ENCODE peak calls at places on chromosomes 13 and 19, in four cellular contexts. F, Z, U and W are unnamed samples.

GRCh38 chr13:57644106-57644505 is 12.6 kb downstream of the PCDH17 start:
- DNase-seq in F (no peak), Z (no peak), U (no peak), W (no peak)

GRCh38 chr19:2132731-2133490 is 18.5 kb downstream of the AP3D1 start:
- DNase-seq in F (no peak), Z (no peak), U (no peak), W (no peak)

GRCh38 chr19:47073574-47073973 is 25.1 kb upstream of the TMEM160 start:
- DNase-seq in F (no peak), Z (no peak), U (no peak), W (no peak)

GRCh38 chr19:29211562-29212416 is 1.2 kb downstream of the UQCRFS1 start:
- DNase-seq in F (peak; percentile 7), Z (peak; percentile 49), U (no peak), W (no peak)

GRCh38 chr13:44876782-44877324 is 112.4 kb downstream of the NUFIP1 start:
- DNase-seq in F (no peak), Z (peak; percentile 55), U (no peak), W (no peak)

GRCh38 chr13:110559429-110559943 is 2.0 kb downstream of the RAB20 start:
- DNase-seq in F (no peak), Z (no peak), U (no peak), W (no peak)

GRCh38 chr19:41357746-41358145 is 4.0 kb upstream of the TGFB1 start:
- DNase-seq in F (no peak), Z (no peak), U (no peak), W (no peak)

GRCh38 chr19:12834418-12834943 is at the start of gene RTBDN:
- DNase-seq in F (no peak), Z (peak; percentile 72), U (no peak), W (no peak)

GRCh38 chr19:16532440-16533273 is 9.6 kb downstream of the CHERP start:
- DNase-seq in F (no peak), Z (no peak), U (no peak), W (no peak)

GRCh38 chr13:111972261-111972780 is 94.6 kb upstream of the SOX1 start:
- DNase-seq in F (no peak), Z (no peak), U (no peak), W (no peak)

GRCh38 chr19:11264452-11265176 is 2.3 kb upstream of the DOCK6 start:
- DNase-seq in F (peak; percentile 31), Z (peak; percentile 31), U (peak; percentile 8), W (no peak)

GRCh38 chr13:95676100-95676774 is 702 bp upstream of the DNAJC3 start:
- DNase-seq in F (peak; percentile 50), Z (peak; percentile 55), U (no peak), W (peak; percentile 9)

GRCh38 chr19:3751236-3751635 is 10.3 kb downstream of the APBA3 start:
- DNase-seq in F (no peak), Z (no peak), U (no peak), W (no peak)

GRCh38 chr13:27919934-27920676 is at the start of gene PDX1:
- DNase-seq in F (no peak), Z (peak; percentile 2), U (no peak), W (peak; percentile 82)

GRCh38 chr13:43388282-43389034 is 365.1 kb downstream of the DNAJC15 start:
- DNase-seq in F (no peak), Z (no peak), U (no peak), W (no peak)

GRCh38 chr13:76836311-76836710 is 49.9 kb downstream of the KCTD12 start:
- DNase-seq in F (no peak), Z (no peak), U (no peak), W (no peak)

GRCh38 chr19:57099199-57099661 is 20.6 kb upstream of the USP29 start:
- DNase-seq in F (peak; percentile 49), Z (peak; percentile 49), U (no peak), W (peak; percentile 63)

GRCh38 chr19:58558066-58558622 is at the start of gene UBE2M:
- DNase-seq in F (no peak), Z (peak; percentile 83), U (no peak), W (no peak)

GRCh38 chr19:54684537-54684936 is 21.8 kb downstream of the LILRB4 start:
- DNase-seq in F (peak; percentile 49), Z (peak; percentile 80), U (no peak), W (peak; percentile 16)

GRCh38 chr19:51607920-51608562 is 22.2 kb downstream of the SIGLEC5 start:
- DNase-seq in F (peak; percentile 60), Z (peak; percentile 93), U (no peak), W (peak; percentile 66)

GRCh38 chr19:51610576-51610975 is 19.6 kb downstream of the SIGLEC5 start:
- DNase-seq in F (no peak), Z (no peak), U (no peak), W (no peak)

GRCh38 chr19:51602189-51602854 is 27.9 kb downstream of the SIGLEC5 start:
- DNase-seq in F (no peak), Z (no peak), U (no peak), W (no peak)

GRCh38 chr19:51607077-51607476 is 23.1 kb downstream of the SIGLEC5 start:
- DNase-seq in F (no peak), Z (no peak), U (peak; percentile 90), W (no peak)
- TF ChIP-seq BHLHE40 in F (no peak), Z (no peak), U (peak; percentile 98), W (no peak)

GRCh38 chr13:32045537-32045936 is 14.0 kb downstream of the FRY start:
- DNase-seq in F (no peak), Z (no peak), U (no peak), W (no peak)

GRCh38 chr13:32047088-32047487 is 15.5 kb downstream of the FRY start:
- DNase-seq in F (no peak), Z (no peak), U (no peak), W (no peak)

GRCh38 chr13:32047796-32048195 is 16.2 kb downstream of the FRY start:
- DNase-seq in F (no peak), Z (no peak), U (no peak), W (no peak)

GRCh38 chr13:32048816-32049215 is 17.2 kb downstream of the FRY start:
- DNase-seq in F (peak; percentile 43), Z (no peak), U (no peak), W (no peak)

DNA sequence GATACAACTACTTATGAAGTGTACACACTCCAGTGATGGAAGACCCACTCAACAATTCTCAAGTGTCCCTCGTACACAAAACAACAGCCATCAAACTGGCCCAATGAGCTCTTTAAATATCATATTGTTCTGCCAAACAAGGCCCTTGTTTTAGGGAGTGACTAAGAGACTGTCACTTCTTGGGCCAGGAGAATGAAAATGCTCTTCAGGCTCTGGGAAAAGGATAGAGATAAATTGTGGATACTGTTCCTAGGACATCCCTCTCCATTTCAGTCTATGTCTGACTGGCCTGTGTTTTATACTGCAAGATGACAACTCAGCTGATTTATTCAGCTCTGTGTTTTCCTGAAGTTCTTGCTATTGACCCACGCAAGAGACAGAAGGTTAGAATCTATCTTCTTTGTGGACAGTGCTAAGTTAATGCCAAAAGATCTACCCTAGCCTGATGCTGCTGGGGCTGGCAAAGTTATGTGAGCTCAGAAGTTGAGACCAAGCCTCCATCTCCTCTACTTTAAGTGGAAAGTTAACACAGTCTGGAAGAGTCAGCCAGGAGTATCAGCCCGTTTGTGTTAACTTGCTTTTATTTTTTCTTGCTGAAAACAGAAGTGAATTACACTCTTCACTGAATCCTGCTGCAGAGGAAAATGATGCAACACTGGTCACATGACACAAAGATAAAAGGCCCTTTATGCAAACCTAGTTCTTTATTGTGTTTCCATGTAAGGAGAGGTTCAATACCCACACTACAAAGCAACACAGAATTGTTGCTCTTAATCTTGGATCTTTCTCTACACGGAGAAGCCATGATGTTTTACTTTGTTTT is 14.6 kb downstream of the FRY start:
- DNase-seq in F (peak; percentile 92), Z (no peak), U (no peak), W (no peak)
- TF ChIP-seq SP1 in F (no peak), Z (no peak), U (no peak), W (no peak)

DNA sequence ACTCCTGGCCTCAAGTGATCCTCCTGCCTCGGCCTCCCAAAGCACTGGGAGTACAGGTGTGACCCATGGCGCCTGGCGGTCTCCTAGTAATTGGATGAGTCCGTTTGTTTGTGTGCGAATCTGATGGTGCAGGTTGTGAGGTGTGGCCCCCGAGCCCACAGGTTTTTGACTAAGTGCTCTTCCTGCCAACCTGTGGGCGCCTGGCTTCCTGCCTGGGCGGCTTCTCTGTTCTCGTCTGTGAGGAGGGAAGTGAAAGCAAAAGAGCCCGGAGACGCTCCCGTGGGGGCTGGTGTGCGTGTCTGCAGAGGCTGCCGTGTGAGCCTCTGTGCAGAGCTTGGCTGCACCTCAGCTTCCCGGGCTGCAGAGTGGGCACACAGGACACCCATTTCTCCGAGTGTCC is 10.0 kb downstream of the ARHGAP45 start:
- DNase-seq in F (no peak), Z (no peak), U (peak; percentile 85), W (no peak)
- TF ChIP-seq BHLHE40 in F (no peak), Z (no peak), U (peak; percentile 64), W (no peak)

DNA sequence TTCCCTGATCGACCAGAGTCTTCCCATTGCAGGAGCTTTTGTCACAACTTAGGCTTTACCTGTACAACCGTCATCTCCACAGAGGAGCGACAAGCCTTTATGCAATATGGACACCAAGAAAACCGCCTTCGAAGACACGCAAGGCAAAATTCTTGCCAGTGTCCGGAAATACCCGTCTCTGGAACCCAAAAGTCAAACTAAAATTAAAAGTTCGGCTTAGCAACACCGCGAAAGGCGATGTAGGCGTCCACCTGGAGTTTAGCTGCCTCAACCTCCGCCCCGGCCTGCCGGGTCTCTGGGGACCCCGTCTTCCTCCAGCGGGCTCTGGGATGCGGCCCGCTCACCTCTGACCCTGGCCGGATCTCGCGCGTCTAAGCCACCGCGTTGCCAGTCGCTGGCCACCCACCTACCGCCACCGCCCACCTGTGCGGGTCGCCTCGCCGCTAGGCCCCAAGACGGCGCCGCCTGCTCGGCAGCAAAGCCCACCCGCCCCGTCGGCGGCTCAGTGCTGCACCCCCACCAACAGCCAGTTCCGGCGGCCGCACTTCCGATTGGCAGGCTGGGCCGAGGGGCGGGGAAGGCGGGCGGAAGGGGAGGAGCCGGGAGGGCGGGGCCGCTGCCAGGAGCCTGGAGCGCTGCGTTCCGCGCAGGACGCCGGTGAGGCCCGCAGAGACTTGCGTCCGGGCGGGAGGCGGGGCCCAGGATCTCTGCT is at the start of gene SUPT20H:
- DNase-seq in F (peak; percentile 77), Z (peak; percentile 91), U (peak; percentile 47), W (peak; percentile 94)
- TF ChIP-seq SP1 in F (no peak), Z (no peak), U (peak; percentile 59), W (no peak)

GRCh38 chr19:5425260-5425659 is 30.0 kb upstream of the ZNRF4 start:
- DNase-seq in F (no peak), Z (no peak), U (no peak), W (no peak)

GRCh38 chr19:5432687-5433086 is 22.5 kb upstream of the ZNRF4 start:
- DNase-seq in F (no peak), Z (no peak), U (no peak), W (no peak)

GRCh38 chr19:5434351-5434917 is 20.8 kb upstream of the ZNRF4 start:
- DNase-seq in F (no peak), Z (peak; percentile 75), U (no peak), W (no peak)

GRCh38 chr19:5434970-5435641 is 20.1 kb upstream of the ZNRF4 start:
- DNase-seq in F (peak; percentile 42), Z (peak; percentile 79), U (no peak), W (no peak)

GRCh38 chr19:5430237-5430636 is 25.0 kb upstream of the ZNRF4 start:
- DNase-seq in F (no peak), Z (peak; percentile 61), U (no peak), W (no peak)
- TF ChIP-seq BHLHE40 in F (no peak), Z (no peak), U (no peak), W (no peak)

GRCh38 chr19:38293281-38293680 is 10.8 kb upstream of the C19orf33 start:
- DNase-seq in F (no peak), Z (no peak), U (no peak), W (no peak)
- TF ChIP-seq SP1 in F (no peak), Z (no peak), U (no peak), W (no peak)